ENCODE peak calls at places on chromosomes 1 and 21, in four cellular contexts. Q is K562, X is GM12878, U is HepG2. C is an unnamed sample.
A peak's percentile ranks its signal among the peaks of the same experiment; 100 is the strongest.

GRCh38 chr1:153697873-153698647 is 19.6 kb downstream of the NPR1 start:
- DNase-seq in Q (peak; percentile 50), X (no peak), U (no peak), C (no peak)

GRCh38 chr1:23548704-23549143 is 10.6 kb downstream of the ID3 start:
- DNase-seq in Q (no peak), X (no peak), U (no peak), C (no peak)

GRCh38 chr1:62294211-62294610 is 25.0 kb downstream of the KANK4 start:
- DNase-seq in Q (peak; percentile 36), X (no peak), U (peak; percentile 40), C (peak; percentile 57)

GRCh38 chr1:238951809-238952208 is 434.6 kb upstream of the CHRM3 start:
- DNase-seq in Q (no peak), X (no peak), U (no peak), C (peak; percentile 21)

GRCh38 chr21:41620982-41621381 is 113.0 kb upstream of the TMPRSS2 start:
- DNase-seq in Q (no peak), X (no peak), U (no peak), C (no peak)

GRCh38 chr1:3907031-3907534 is 7.0 kb upstream of the C1orf174 start:
- DNase-seq in Q (peak; percentile 81), X (no peak), U (no peak), C (no peak)

GRCh38 chr1:184483101-184483813 is 96.4 kb downstream of the C1orf21 start:
- DNase-seq in Q (no peak), X (no peak), U (no peak), C (no peak)

GRCh38 chr1:67713071-67713806 is 28.2 kb downstream of the GADD45A start:
- DNase-seq in Q (no peak), X (no peak), U (peak; percentile 45), C (peak; percentile 73)

GRCh38 chr1:5333326-5333725 is 658.9 kb downstream of the NPHP4 start:
- DNase-seq in Q (no peak), X (no peak), U (no peak), C (no peak)

GRCh38 chr1:156815307-156815826 is 1.3 kb downstream of the SH2D2A start:
- DNase-seq in Q (peak; percentile 50), X (no peak), U (no peak), C (no peak)

GRCh38 chr1:153697191-153697872 is 18.8 kb downstream of the NPR1 start:
- DNase-seq in Q (peak; percentile 93), X (no peak), U (peak; percentile 27), C (no peak)

GRCh38 chr1:91806777-91807700 is 78.9 kb downstream of the TGFBR3 start:
- DNase-seq in Q (no peak), X (no peak), U (peak; percentile 65), C (peak; percentile 57)

GRCh38 chr1:206809504-206810084 is 37.3 kb upstream of the IL10 start:
- DNase-seq in Q (no peak), X (no peak), U (peak; percentile 10), C (no peak)

GRCh38 chr1:19476440-19477190 is 8.7 kb downstream of the CAPZB start:
- DNase-seq in Q (no peak), X (peak; percentile 56), U (no peak), C (no peak)

GRCh38 chr1:39230261-39231190 is 26.0 kb downstream of the MACF1 start:
- DNase-seq in Q (no peak), X (peak; percentile 57), U (peak; percentile 4), C (no peak)

GRCh38 chr1:119160435-119160834 is 20.0 kb upstream of the WARS2 start:
- DNase-seq in Q (peak; percentile 10), X (no peak), U (no peak), C (no peak)

DNA sequence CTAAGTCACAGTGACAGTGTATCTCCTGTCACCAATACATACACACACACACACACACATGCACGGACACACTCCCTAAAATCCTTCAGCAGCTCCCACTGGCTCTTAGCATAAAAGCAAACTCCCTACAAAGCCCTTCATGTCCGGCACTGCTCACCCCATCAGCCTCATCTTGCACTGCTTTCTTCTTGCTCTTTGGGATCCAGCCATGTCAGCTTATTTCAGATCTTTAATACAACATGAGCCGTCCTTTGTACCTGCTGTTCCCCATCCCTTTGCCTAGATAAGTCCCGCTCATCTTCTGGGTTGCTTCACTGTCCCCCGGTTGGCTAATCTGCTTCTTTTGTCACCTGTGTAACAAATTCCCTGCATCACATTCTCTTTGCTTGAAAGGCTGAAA is 82.1 kb upstream of the VAV3 start:
- DNase-seq in Q (no peak), X (no peak), U (no peak), C (no peak)
- TF ChIP-seq BHLHE40 in Q (no peak), X (no peak), U (no peak), C (no peak)

GRCh38 chr21:25573409-25574206 is 33.7 kb downstream of the MRPL39 start:
- DNase-seq in Q (peak; percentile 22), X (peak; percentile 81), U (peak; percentile 6), C (peak; percentile 19)
- TF ChIP-seq SP1 in Q (no peak), X (no peak), U (no peak), C (no peak)

DNA sequence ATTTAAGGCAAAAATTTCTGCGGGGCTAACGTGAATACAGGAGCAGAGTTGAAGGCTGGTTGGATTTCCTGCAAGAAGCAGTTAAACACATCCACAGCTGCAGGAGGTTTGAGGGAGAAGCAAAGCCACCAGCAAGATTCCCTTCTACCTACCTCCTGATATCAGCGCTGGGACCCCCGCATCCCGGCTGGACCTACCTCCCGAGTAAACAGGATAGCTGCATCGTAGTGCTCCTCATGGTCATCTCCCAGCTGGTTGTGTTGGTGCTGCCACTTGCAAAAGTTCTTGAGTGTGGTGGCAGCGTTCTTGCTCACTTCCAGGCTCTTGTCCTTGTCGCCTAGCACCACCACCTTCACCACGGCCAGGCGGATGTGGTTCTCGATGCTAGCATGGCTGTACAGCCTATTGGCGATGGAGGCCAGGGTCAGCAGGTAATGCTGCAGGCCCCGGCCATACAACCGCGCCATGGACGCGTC is 1.8 kb downstream of the ADAMTS5 start:
- DNase-seq in Q (no peak), X (no peak), U (no peak), C (no peak)
- TF ChIP-seq TARDBP in Q (no peak), X (no peak), U (no peak), C (no peak)

DNA sequence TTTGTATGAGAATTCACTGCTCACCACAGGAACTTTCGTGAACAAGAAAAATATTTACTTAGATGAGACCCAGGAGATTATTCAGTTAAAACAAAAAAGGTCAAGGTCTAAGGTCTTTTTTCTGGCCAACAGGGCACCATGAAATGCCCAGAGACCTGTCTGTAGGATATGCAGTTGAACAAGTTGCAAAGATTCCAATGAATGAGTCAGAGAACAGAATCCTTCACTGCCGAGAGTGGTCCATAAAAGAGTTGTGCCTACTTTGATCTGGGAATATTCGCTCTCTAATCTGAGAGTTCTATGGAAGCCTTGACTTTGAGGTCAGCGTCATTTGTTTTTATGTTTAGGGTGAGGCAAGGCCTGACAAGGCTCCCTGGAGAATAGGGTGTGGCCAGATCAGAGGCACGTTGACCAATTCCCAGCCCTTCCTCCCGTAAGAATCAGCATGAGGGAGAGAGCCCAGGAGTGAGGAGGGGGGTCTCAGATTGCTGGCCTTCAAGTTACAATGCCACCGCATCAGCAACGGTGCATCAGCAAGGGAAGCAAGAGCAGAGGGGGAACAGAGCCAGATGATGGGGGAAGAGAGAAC is 206.5 kb upstream of the RAB4A start:
- DNase-seq in Q (no peak), X (no peak), U (peak; percentile 99), C (no peak)
- TF ChIP-seq BHLHE40 in Q (no peak), X (no peak), U (peak; percentile 30), C (no peak)

GRCh38 chr1:97999320-97999719 is 78.5 kb upstream of the DPYD start:
- DNase-seq in Q (no peak), X (no peak), U (no peak), C (no peak)
- TF ChIP-seq SP1 in Q (no peak), X (no peak), U (no peak), C (no peak)

GRCh38 chr1:53092659-53093450 is 30.8 kb downstream of the PODN start:
- DNase-seq in Q (no peak), X (no peak), U (no peak), C (no peak)
- TF ChIP-seq TARDBP in Q (no peak), X (no peak), U (no peak), C (no peak)

GRCh38 chr1:2636733-2637132 is 3.9 kb upstream of the MMEL1 start:
- DNase-seq in Q (no peak), X (no peak), U (no peak), C (no peak)
- TF ChIP-seq BHLHE40 in Q (no peak), X (no peak), U (no peak), C (no peak)

GRCh38 chr1:25727819-25728286 is 72.1 kb upstream of the SELENON start:
- DNase-seq in Q (no peak), X (no peak), U (peak; percentile 23), C (no peak)
- TF ChIP-seq SP1 in Q (no peak), X (no peak), U (no peak), C (no peak)

GRCh38 chr1:63475761-63476160 is 47.3 kb downstream of the ITGB3BP start:
- DNase-seq in Q (no peak), X (no peak), U (no peak), C (no peak)
- TF ChIP-seq TARDBP in Q (no peak), X (no peak), U (no peak), C (no peak)

GRCh38 chr1:151881479-151881878 is 27.8 kb downstream of the THEM4 start:
- DNase-seq in Q (no peak), X (no peak), U (no peak), C (no peak)
- TF ChIP-seq BHLHE40 in Q (no peak), X (no peak), U (no peak), C (no peak)